ENCODE peak calls at places on chromosomes 5 and 9, in four cellular contexts. One of them, this sample, is unnamed.

GRCh38 chr9:90642570-90643539 is at the start of gene DIRAS2:
- DNase-seq in tibial artery: peak; percentile 65
- DNase-seq in PC-9: peak; percentile 80
- DNase-seq in HepG2: no peak
- DNase-seq in this sample: no peak

GRCh38 chr5:59709346-59709821 is 184.1 kb downstream of the PDE4D start:
- DNase-seq in tibial artery: no peak
- DNase-seq in PC-9: no peak
- DNase-seq in HepG2: no peak
- DNase-seq in this sample: peak; percentile 61

GRCh38 chr9:101601904-101602765 is 7.4 kb upstream of the PPP3R2 start:
- DNase-seq in tibial artery: no peak
- DNase-seq in PC-9: no peak
- DNase-seq in HepG2: peak; percentile 46
- DNase-seq in this sample: peak; percentile 50

GRCh38 chr5:66620711-66621110 is 24.5 kb downstream of the MAST4 start:
- DNase-seq in tibial artery: no peak
- DNase-seq in PC-9: no peak
- DNase-seq in HepG2: no peak
- DNase-seq in this sample: no peak

GRCh38 chr9:93346240-93347112 is 105.0 kb upstream of the FAM120A start:
- DNase-seq in tibial artery: no peak
- DNase-seq in PC-9: no peak
- DNase-seq in HepG2: no peak
- DNase-seq in this sample: no peak

GRCh38 chr9:131273791-131274673 is 2.3 kb downstream of the FAM78A start:
- DNase-seq in tibial artery: no peak
- DNase-seq in PC-9: no peak
- DNase-seq in HepG2: no peak
- DNase-seq in this sample: no peak

GRCh38 chr5:147098233-147098790 is 136.5 kb upstream of the STK32A start:
- DNase-seq in tibial artery: no peak
- DNase-seq in PC-9: no peak
- DNase-seq in HepG2: peak; percentile 33
- DNase-seq in this sample: peak; percentile 6

GRCh38 chr9:7791364-7791763 is 8.2 kb downstream of the DMAC1 start:
- DNase-seq in tibial artery: no peak
- DNase-seq in PC-9: no peak
- DNase-seq in HepG2: no peak
- DNase-seq in this sample: no peak

GRCh38 chr5:139765409-139766217 is 30.0 kb upstream of the PSD2 start:
- DNase-seq in tibial artery: peak; percentile 87
- DNase-seq in PC-9: no peak
- DNase-seq in HepG2: peak; percentile 55
- DNase-seq in this sample: no peak

GRCh38 chr5:150763023-150763793 is 4.4 kb upstream of the DCTN4 start:
- DNase-seq in tibial artery: peak; percentile 77
- DNase-seq in PC-9: peak; percentile 69
- DNase-seq in HepG2: peak; percentile 80
- DNase-seq in this sample: no peak

GRCh38 chr5:114830114-114830513 is 339.6 kb downstream of the TRIM36 start:
- DNase-seq in tibial artery: no peak
- DNase-seq in PC-9: no peak
- DNase-seq in HepG2: no peak
- DNase-seq in this sample: no peak

GRCh38 chr5:147169399-147169798 is 65.4 kb upstream of the STK32A start:
- DNase-seq in tibial artery: no peak
- DNase-seq in PC-9: no peak
- DNase-seq in HepG2: peak; percentile 62
- DNase-seq in this sample: no peak

GRCh38 chr5:73411927-73412596 is 36.5 kb downstream of the FOXD1 start:
- DNase-seq in tibial artery: no peak
- DNase-seq in PC-9: no peak
- DNase-seq in HepG2: no peak
- DNase-seq in this sample: no peak

GRCh38 chr5:78574731-78575161 is 73.8 kb downstream of the LHFPL2 start:
- DNase-seq in tibial artery: no peak
- DNase-seq in PC-9: no peak
- DNase-seq in HepG2: peak; percentile 52
- DNase-seq in this sample: no peak

GRCh38 chr5:139689631-139690384 is 41.7 kb downstream of the CXXC5 start:
- DNase-seq in tibial artery: no peak
- DNase-seq in PC-9: peak; percentile 57
- DNase-seq in HepG2: no peak
- DNase-seq in this sample: no peak

GRCh38 chr9:128231638-128232568 is 28.7 kb downstream of the DNM1 start:
- DNase-seq in tibial artery: peak; percentile 89
- DNase-seq in PC-9: no peak
- DNase-seq in HepG2: no peak
- DNase-seq in this sample: no peak

GRCh38 chr9:74463825-74464224 is 33.3 kb upstream of the RORB start:
- DNase-seq in tibial artery: no peak
- DNase-seq in PC-9: no peak
- DNase-seq in HepG2: peak; percentile 8
- DNase-seq in this sample: no peak

GRCh38 chr9:121783126-121783522 is 131.7 kb downstream of the DAB2IP start:
- DNase-seq in tibial artery: no peak
- DNase-seq in PC-9: no peak
- DNase-seq in HepG2: no peak
- DNase-seq in this sample: no peak

GRCh38 chr9:130242270-130243014 is 23.1 kb upstream of the HMCN2 start:
- DNase-seq in tibial artery: no peak
- DNase-seq in PC-9: no peak
- DNase-seq in HepG2: no peak
- DNase-seq in this sample: no peak
- H3K4me3 ChIP-seq in tibial artery: no peak overlapping the region
- H3K4me3 ChIP-seq in PC-9: no peak overlapping the region
- H3K4me3 ChIP-seq in HepG2: peak overlapping the region; percentile 39
- H3K4me3 ChIP-seq in this sample: no peak overlapping the region

DNA sequence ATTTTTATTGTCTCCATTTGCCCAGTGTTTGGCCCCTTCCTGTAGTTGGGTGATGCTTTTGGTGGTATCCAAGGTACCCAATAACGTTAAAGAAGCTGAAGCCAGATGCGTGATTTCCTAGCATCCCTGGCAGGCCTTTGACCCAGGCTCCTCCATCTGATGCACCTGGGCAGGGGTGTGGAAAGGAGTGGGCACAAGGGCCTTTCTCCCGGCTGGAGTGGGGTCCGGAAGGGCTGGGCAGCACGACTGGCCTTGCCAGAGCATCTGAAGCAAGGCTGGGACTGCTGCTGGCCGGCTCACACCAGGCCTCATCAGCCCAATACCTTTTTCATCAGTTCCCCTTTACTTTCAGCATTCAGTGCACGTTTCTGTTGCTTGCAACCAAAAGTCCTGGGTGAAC is 220.2 kb downstream of the FANCC start:
- DNase-seq in tibial artery: no peak
- DNase-seq in PC-9: no peak
- DNase-seq in HepG2: no peak
- DNase-seq in this sample: no peak
- H3K27ac ChIP-seq in tibial artery: peak overlapping the region; percentile 8
- H3K27ac ChIP-seq in PC-9: no peak overlapping the region
- H3K27ac ChIP-seq in HepG2: no peak overlapping the region
- H3K27ac ChIP-seq in this sample: no peak overlapping the region

GRCh38 chr9:37565661-37566618 is 10.2 kb downstream of the FBXO10 start:
- DNase-seq in tibial artery: no peak
- DNase-seq in PC-9: no peak
- DNase-seq in HepG2: no peak
- DNase-seq in this sample: no peak

GRCh38 chr9:37564114-37564513 is 12.1 kb downstream of the FBXO10 start:
- DNase-seq in tibial artery: no peak
- DNase-seq in PC-9: no peak
- DNase-seq in HepG2: no peak
- DNase-seq in this sample: no peak

GRCh38 chr9:37561682-37562081 is 14.5 kb downstream of the FBXO10 start:
- DNase-seq in tibial artery: no peak
- DNase-seq in PC-9: no peak
- DNase-seq in HepG2: no peak
- DNase-seq in this sample: no peak

GRCh38 chr9:37566716-37567115 is 9.5 kb downstream of the FBXO10 start:
- DNase-seq in tibial artery: no peak
- DNase-seq in PC-9: no peak
- DNase-seq in HepG2: no peak
- DNase-seq in this sample: no peak

DNA sequence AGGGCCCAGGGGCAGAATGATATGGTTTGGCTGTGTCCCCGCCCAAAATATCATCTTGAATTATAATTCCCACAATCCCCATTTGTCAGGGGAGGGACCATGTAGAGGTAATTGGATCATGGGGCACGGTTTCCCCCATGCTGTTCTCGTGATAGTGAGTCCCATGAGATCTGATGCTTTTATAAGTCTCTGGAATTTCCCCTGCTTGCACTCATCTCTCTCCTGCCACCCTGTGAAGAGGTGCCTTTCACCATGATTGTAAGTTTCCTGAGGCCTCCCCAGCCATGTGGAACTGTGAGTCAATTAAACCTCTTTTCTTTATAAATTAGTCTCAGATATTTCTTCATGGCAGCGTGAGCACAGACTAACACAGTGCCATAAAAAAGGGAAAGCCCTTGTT is 11.2 kb downstream of the FBXO10 start:
- DNase-seq in tibial artery: no peak
- DNase-seq in PC-9: no peak
- DNase-seq in HepG2: no peak
- DNase-seq in this sample: no peak
- H3K4me3 ChIP-seq in tibial artery: no peak overlapping the region
- H3K4me3 ChIP-seq in PC-9: no peak overlapping the region
- H3K4me3 ChIP-seq in HepG2: no peak overlapping the region
- H3K4me3 ChIP-seq in this sample: no peak overlapping the region

DNA sequence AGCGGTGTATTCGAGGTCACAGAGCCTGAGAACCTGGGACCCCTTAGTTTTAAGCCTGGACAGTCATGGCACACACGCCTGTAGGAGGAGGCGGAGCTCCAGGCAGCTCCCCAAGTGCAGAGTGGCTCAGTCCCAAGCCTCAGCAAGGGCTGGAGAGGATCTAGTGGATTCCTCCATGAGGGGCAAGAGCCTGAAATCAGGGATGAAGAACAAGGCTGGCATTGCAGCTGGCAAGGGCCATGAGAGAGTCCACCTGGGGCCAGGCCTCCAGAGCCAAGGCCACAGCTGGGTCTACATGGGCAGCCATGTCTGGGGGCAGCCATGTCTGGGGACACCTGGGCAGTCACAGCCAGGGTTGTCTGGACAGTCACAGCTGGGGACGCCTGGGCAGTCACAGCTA is 21.9 kb downstream of the ADAMTSL2 start:
- DNase-seq in tibial artery: no peak
- DNase-seq in PC-9: no peak
- DNase-seq in HepG2: no peak
- DNase-seq in this sample: no peak
- H3K27ac ChIP-seq in tibial artery: no peak overlapping the region
- H3K27ac ChIP-seq in PC-9: no peak overlapping the region
- H3K27ac ChIP-seq in HepG2: no peak overlapping the region
- H3K27ac ChIP-seq in this sample: peak overlapping the region; percentile 9

GRCh38 chr5:172285226-172286143 is 1.9 kb upstream of the UBTD2 start:
- DNase-seq in tibial artery: no peak
- DNase-seq in PC-9: no peak
- DNase-seq in HepG2: no peak
- DNase-seq in this sample: no peak
- H3K4me3 ChIP-seq in tibial artery: peak overlapping the region; percentile 91
- H3K4me3 ChIP-seq in PC-9: no peak overlapping the region
- H3K4me3 ChIP-seq in HepG2: peak overlapping the region; percentile 21
- H3K4me3 ChIP-seq in this sample: peak overlapping the region; percentile 95

This sample was measured in SK-N-MC.